ENCODE peak calls at places on chromosomes 1 and 21, in six cellular contexts. B, T, P, A, Z and R are unnamed samples.

GRCh38 chr1:35855016-35855700 is 27.9 kb upstream of the AGO1 start:
- DNase-seq in Z (no peak), B (no peak), A (no peak), T (no peak), P (no peak), R (no peak)

GRCh38 chr21:44293551-44294231 is 6.2 kb upstream of the PFKL start:
- DNase-seq in A (no peak), T (no peak), P (no peak), Z (no peak), B (no peak), R (no peak)

GRCh38 chr1:88434836-88435235 is 249.2 kb upstream of the PKN2 start:
- DNase-seq in T (no peak), P (no peak), A (no peak), B (no peak), Z (no peak), R (no peak)

GRCh38 chr1:223410036-223410435 is 16.8 kb downstream of the CCDC185 start:
- DNase-seq in P (no peak), T (no peak), B (no peak), A (no peak), Z (no peak), R (no peak)

GRCh38 chr1:28026329-28026728 is 62.1 kb downstream of the EYA3 start:
- DNase-seq in Z (no peak), A (no peak), T (no peak), B (no peak), P (no peak), R (no peak)

GRCh38 chr1:56439610-56440264 is 139.6 kb downstream of the PLPP3 start:
- DNase-seq in B (no peak), A (no peak), T (no peak), Z (no peak), P (no peak), R (no peak)

GRCh38 chr1:222546548-222547259 is 1.2 kb downstream of the HHIPL2 start:
- DNase-seq in A (no peak), P (peak; percentile 23), Z (peak; percentile 40), T (no peak), B (peak; percentile 75), R (no peak)

GRCh38 chr1:184866991-184867788 is 107.1 kb downstream of the NIBAN1 start:
- DNase-seq in P (peak; percentile 99), B (peak; percentile 64), T (peak; percentile 14), A (peak; percentile 33), Z (no peak), R (peak; percentile 80)

GRCh38 chr1:232473319-232473718 is 156.6 kb downstream of the SIPA1L2 start:
- DNase-seq in B (no peak), T (no peak), Z (no peak), P (no peak), A (no peak), R (no peak)

GRCh38 chr21:23543334-23543733 is 2063.9 kb downstream of the MRPL39 start:
- DNase-seq in B (no peak), Z (no peak), A (no peak), P (no peak), T (no peak), R (no peak)

GRCh38 chr1:233587958-233588799 is 25.7 kb upstream of the KCNK1 start:
- DNase-seq in A (no peak), B (no peak), P (no peak), T (no peak), Z (peak; percentile 2), R (no peak)

GRCh38 chr1:230359992-230360391 is 66.1 kb downstream of the PGBD5 start:
- DNase-seq in P (no peak), T (no peak), A (no peak), B (peak; percentile 84), Z (no peak), R (no peak)

GRCh38 chr21:21200103-21200938 is 202.1 kb downstream of the NCAM2 start:
- DNase-seq in P (peak; percentile 77), B (peak; percentile 65), Z (no peak), A (no peak), T (no peak), R (no peak)

GRCh38 chr1:112396668-112397025 is 633 bp downstream of the CTTNBP2NL start:
- DNase-seq in P (no peak), A (no peak), B (no peak), Z (no peak), T (no peak), R (no peak)

GRCh38 chr1:54051936-54052469 is 1.0 kb downstream of the TMEM59 start:
- DNase-seq in P (no peak), B (peak; percentile 33), Z (peak; percentile 58), T (no peak), A (no peak), R (no peak)

GRCh38 chr1:214446772-214447556 is 104.4 kb downstream of the PTPN14 start:
- DNase-seq in Z (no peak), B (peak; percentile 98), A (no peak), P (peak; percentile 53), T (no peak), R (peak; percentile 44)

GRCh38 chr1:226903819-226904710 is 33.6 kb downstream of the PSEN2 start:
- DNase-seq in B (no peak), Z (no peak), P (no peak), A (no peak), T (no peak), R (no peak)

GRCh38 chr1:921011-921837 is 2.5 kb upstream of the SAMD11 start:
- DNase-seq in A (peak; percentile 42), Z (peak; percentile 19), P (peak; percentile 53), B (peak; percentile 70), T (no peak), R (no peak)

GRCh38 chr1:116489231-116489697 is 81.6 kb downstream of the CD58 start:
- DNase-seq in Z (no peak), T (no peak), P (no peak), A (no peak), B (no peak), R (peak; percentile 58)

GRCh38 chr1:57845041-57845440 is 421.2 kb upstream of the DAB1 start:
- DNase-seq in T (no peak), P (no peak), Z (no peak), A (no peak), B (peak; percentile 71), R (no peak)

GRCh38 chr1:209863766-209864485 is 36.2 kb downstream of the UTP25 start:
- DNase-seq in Z (no peak), A (no peak), P (no peak), T (no peak), B (no peak), R (no peak)

GRCh38 chr21:44870748-44871495 is 2.6 kb downstream of the PTTG1IP start:
- DNase-seq in P (no peak), A (no peak), B (no peak), T (no peak), Z (no peak), R (no peak)